ENCODE peak calls at places on chromosomes 11 and 22, in nine cellular contexts. W, N, X, P, S, U, Z, F and Y are unnamed samples.

GRCh38 chr11:8566613-8567210 is 27.3 kb downstream of the STK33 start:
- DNase-seq in W (no peak), N (peak; percentile 50), X (no peak), P (no peak), S (no peak), U (peak; percentile 43), Z (no peak), F (no peak), Y (no peak)

GRCh38 chr11:77400775-77401469 is 73.0 kb downstream of the PAK1 start:
- DNase-seq in W (no peak), N (no peak), X (no peak), P (no peak), S (no peak), U (no peak), Z (no peak), F (no peak), Y (no peak)

GRCh38 chr22:40310081-40310770 is 36.1 kb upstream of the ADSL start:
- DNase-seq in W (no peak), N (no peak), X (no peak), P (no peak), S (no peak), U (no peak), Z (no peak), F (no peak), Y (no peak)

GRCh38 chr11:18479063-18479462 is 23.4 kb downstream of the LDHAL6A start:
- DNase-seq in W (no peak), N (no peak), X (no peak), P (no peak), S (no peak), U (no peak), Z (no peak), F (no peak), Y (no peak)

GRCh38 chr11:30936476-30936875 is 350.3 kb upstream of the MPPED2 start:
- DNase-seq in W (no peak), N (no peak), X (no peak), P (no peak), S (no peak), U (no peak), Z (no peak), F (no peak), Y (no peak)

GRCh38 chr22:43533656-43534428 is 122.0 kb downstream of the MPPED1 start:
- DNase-seq in W (no peak), N (no peak), X (no peak), P (no peak), S (no peak), U (no peak), Z (no peak), F (no peak), Y (no peak)

GRCh38 chr22:37623075-37624016 is 14.7 kb downstream of the GGA1 start:
- DNase-seq in W (peak; percentile 67), N (peak; percentile 44), X (peak; percentile 73), P (peak; percentile 77), S (peak; percentile 82), U (peak; percentile 37), Z (no peak), F (peak; percentile 71), Y (peak; percentile 31)

GRCh38 chr22:39090426-39091064 is 6.5 kb upstream of the APOBEC3H start:
- DNase-seq in W (peak; percentile 56), N (no peak), X (peak; percentile 53), P (no peak), S (peak; percentile 68), U (no peak), Z (no peak), F (peak; percentile 62), Y (no peak)

GRCh38 chr11:11717064-11717725 is 95.4 kb upstream of the GALNT18 start:
- DNase-seq in W (no peak), N (no peak), X (no peak), P (no peak), S (no peak), U (no peak), Z (no peak), F (no peak), Y (no peak)